ENCODE peak calls at places on chromosomes 1 and 21, in five cellular contexts. R, J, V, W and Q are unnamed samples.

GRCh38 chr1:111850124-111850523 is 94.4 kb downstream of the DDX20 start:
- DNase-seq in J (no peak), V (no peak), W (no peak), R (no peak), Q (no peak)

GRCh38 chr1:84192681-84193080 is 48.6 kb downstream of the PRKACB start:
- DNase-seq in R (no peak), V (no peak), J (no peak), W (no peak), Q (no peak)

GRCh38 chr1:1285102-1285571 is 4.9 kb downstream of the SCNN1D start:
- DNase-seq in J (no peak), V (no peak), R (no peak), W (no peak), Q (no peak)

GRCh38 chr1:109617291-109617801 is 2.1 kb downstream of the GNAT2 start:
- DNase-seq in W (peak; percentile 26), R (no peak), J (no peak), V (no peak), Q (peak; percentile 27)

GRCh38 chr21:39125752-39126485 is 57.3 kb downstream of the PSMG1 start:
- DNase-seq in J (no peak), V (peak; percentile 85), W (peak; percentile 66), R (peak; percentile 85), Q (peak; percentile 24)

GRCh38 chr1:30525631-30525979 is 197.8 kb downstream of the MATN1 start:
- DNase-seq in V (no peak), W (no peak), J (no peak), R (no peak), Q (no peak)

GRCh38 chr1:3910049-3910731 is 10.1 kb upstream of the C1orf174 start:
- DNase-seq in R (no peak), W (no peak), V (no peak), J (no peak), Q (no peak)

GRCh38 chr1:78375996-78376395 is 114.8 kb upstream of the PTGFR start:
- DNase-seq in R (peak; percentile 3), V (no peak), J (no peak), W (no peak), Q (no peak)

GRCh38 chr1:105386489-105386888 is 1636.8 kb downstream of the AMY1C start:
- DNase-seq in J (no peak), V (peak; percentile 64), R (no peak), W (no peak), Q (no peak)

GRCh38 chr1:204435886-204436271 is 24.3 kb upstream of the PPP1R15B start:
- DNase-seq in J (no peak), R (peak; percentile 1), V (no peak), W (no peak), Q (no peak)

GRCh38 chr21:41827951-41828883 is 50.9 kb downstream of the PRDM15 start:
- DNase-seq in W (no peak), J (no peak), V (no peak), R (no peak), Q (no peak)

GRCh38 chr1:17225140-17225539 is 20.2 kb downstream of the PADI1 start:
- DNase-seq in V (no peak), J (no peak), W (no peak), R (no peak), Q (no peak)

GRCh38 chr1:93988634-93989350 is 79.6 kb upstream of the GCLM start:
- DNase-seq in V (no peak), J (no peak), R (peak; percentile 32), W (no peak), Q (no peak)

GRCh38 chr21:46452719-46453118 is 6.0 kb upstream of the DIP2A start:
- DNase-seq in W (no peak), V (no peak), J (no peak), R (no peak), Q (no peak)

GRCh38 chr1:114298059-114298458 is 144.4 kb upstream of the SYT6 start:
- DNase-seq in J (no peak), W (no peak), V (no peak), R (no peak), Q (no peak)

GRCh38 chr1:76625887-76626286 is 241.4 kb upstream of the ST6GALNAC5 start:
- DNase-seq in W (no peak), V (no peak), R (no peak), J (no peak), Q (no peak)

GRCh38 chr1:40045182-40045581 is 4.7 kb downstream of the CAP1 start:
- DNase-seq in W (no peak), R (no peak), J (no peak), V (no peak), Q (no peak)

GRCh38 chr1:36589006-36589405 is 106.3 kb upstream of the CSF3R start:
- DNase-seq in R (no peak), V (no peak), J (no peak), W (no peak), Q (no peak)

GRCh38 chr21:27564684-27565280 is 597.9 kb upstream of the ADAMTS5 start:
- DNase-seq in J (peak; percentile 43), W (peak; percentile 35), V (peak; percentile 63), R (peak; percentile 42), Q (no peak)

GRCh38 chr1:172969611-172970010 is 81.1 kb downstream of the TNFSF18 start:
- DNase-seq in W (peak; percentile 15), J (no peak), V (no peak), R (no peak), Q (no peak)

GRCh38 chr1:51819810-51820209 is 58.7 kb downstream of the NRDC start:
- DNase-seq in J (no peak), R (no peak), W (no peak), V (no peak), Q (no peak)

GRCh38 chr1:21625390-21626190 is 43.6 kb downstream of the RAP1GAP start:
- DNase-seq in V (no peak), J (no peak), R (no peak), W (no peak), Q (no peak)